ENCODE peak calls at places on chromosomes 6 and 20, in four cellular contexts. A is WTC11, N is SK-N-SH, J is K562. H is an unnamed sample.

GRCh38 chr6:70371454-70372105 is 41.7 kb upstream of the FAM135A start:
- DNase-seq in J (peak), N (peak), A (no peak), H (no peak)

GRCh38 chr6:96202571-96202970 is 186.8 kb downstream of the FUT9 start:
- DNase-seq in A (no peak), J (no peak), N (no peak), H (no peak)

GRCh38 chr6:154509421-154510143 is 903 bp downstream of the CNKSR3 start:
- DNase-seq in A (peak), J (peak), N (peak), H (no peak)

GRCh38 chr6:52284131-52284459 is 447 bp downstream of the MCM3 start:
- DNase-seq in A (peak), J (peak), N (peak), H (no peak)

GRCh38 chr6:34132082-34132357 is 13.9 kb downstream of the GRM4 start:
- DNase-seq in J (no peak), N (no peak), A (no peak), H (no peak)

GRCh38 chr6:114258376-114258775 is 84.4 kb downstream of the HS3ST5 start:
- DNase-seq in J (no peak), N (no peak), A (no peak), H (no peak)

GRCh38 chr6:27293436-27294152 is 18.5 kb downstream of the POM121L2 start:
- DNase-seq in J (peak), N (no peak), A (peak), H (no peak)

GRCh38 chr6:105041880-105042279 is 85.0 kb downstream of the LIN28B start:
- DNase-seq in J (no peak), A (no peak), N (no peak), H (no peak)

GRCh38 chr6:32133786-32134185 is 3.7 kb upstream of the FKBPL start:
- DNase-seq in J (no peak), N (no peak), A (no peak), H (no peak)

GRCh38 chr6:150142657-150143501 is at the start of gene PPP1R14C:
- DNase-seq in N (peak), J (peak), A (peak), H (no peak)

GRCh38 chr6:163643866-163644265 is 229.3 kb downstream of the QKI start:
- DNase-seq in J (no peak), A (no peak), N (no peak), H (no peak)

GRCh38 chr6:132053523-132053922 is 102.4 kb upstream of the CCN2 start:
- DNase-seq in A (no peak), N (no peak), J (no peak), H (no peak)

GRCh38 chr6:74137910-74138309 is 441.9 kb downstream of the CD109 start:
- DNase-seq in J (no peak), A (no peak), N (no peak), H (no peak)

GRCh38 chr6:163496205-163496604 is 81.7 kb downstream of the QKI start:
- DNase-seq in N (no peak), J (no peak), A (no peak), H (no peak)

GRCh38 chr6:127164555-127164954 is 46.1 kb downstream of the RSPO3 start:
- DNase-seq in N (no peak), J (no peak), A (no peak), H (no peak)

GRCh38 chr6:26457407-26457795 is 354 bp upstream of the BTN2A1 start:
- DNase-seq in N (peak), J (no peak), A (peak), H (no peak)

GRCh38 chr6:35368038-35368887 is 25.9 kb downstream of the PPARD start:
- DNase-seq in A (no peak), J (peak), N (no peak), H (no peak)

GRCh38 chr6:93721386-93722048 is 302.2 kb upstream of the EPHA7 start:
- DNase-seq in N (no peak), A (peak), J (peak), H (no peak)

GRCh38 chr20:42494290-42494689 is 695.4 kb downstream of the PTPRT start:
- DNase-seq in N (no peak), A (no peak), J (no peak), H (no peak)

GRCh38 chr6:44925100-44925739 is 402.9 kb upstream of the RUNX2 start:
- DNase-seq in J (peak), A (no peak), N (peak), H (peak)

GRCh38 chr20:37669062-37669772 is 24.6 kb upstream of the CTNNBL1 start:
- DNase-seq in N (no peak), J (no peak), A (no peak), H (no peak)

GRCh38 chr6:170284126-170284773 is 6.6 kb downstream of the DLL1 start:
- DNase-seq in J (no peak), N (no peak), A (no peak), H (no peak)
- TF ChIP-seq USF1 in J (no peak), N (no peak), A (no peak), H (no peak)

GRCh38 chr6:110563711-110564110 is 87.3 kb upstream of the SLC22A16 start:
- DNase-seq in N (no peak), J (no peak), A (no peak), H (no peak)

GRCh38 chr6:110564703-110565421 is 88.4 kb upstream of the SLC22A16 start:
- DNase-seq in N (no peak), A (no peak), J (no peak), H (no peak)

GRCh38 chr6:110567957-110568696 is 91.7 kb upstream of the SLC22A16 start:
- DNase-seq in N (no peak), J (no peak), A (no peak), H (no peak)

GRCh38 chr6:110562316-110562915 is 86.0 kb upstream of the SLC22A16 start:
- DNase-seq in N (no peak), J (no peak), A (no peak), H (no peak)

DNA sequence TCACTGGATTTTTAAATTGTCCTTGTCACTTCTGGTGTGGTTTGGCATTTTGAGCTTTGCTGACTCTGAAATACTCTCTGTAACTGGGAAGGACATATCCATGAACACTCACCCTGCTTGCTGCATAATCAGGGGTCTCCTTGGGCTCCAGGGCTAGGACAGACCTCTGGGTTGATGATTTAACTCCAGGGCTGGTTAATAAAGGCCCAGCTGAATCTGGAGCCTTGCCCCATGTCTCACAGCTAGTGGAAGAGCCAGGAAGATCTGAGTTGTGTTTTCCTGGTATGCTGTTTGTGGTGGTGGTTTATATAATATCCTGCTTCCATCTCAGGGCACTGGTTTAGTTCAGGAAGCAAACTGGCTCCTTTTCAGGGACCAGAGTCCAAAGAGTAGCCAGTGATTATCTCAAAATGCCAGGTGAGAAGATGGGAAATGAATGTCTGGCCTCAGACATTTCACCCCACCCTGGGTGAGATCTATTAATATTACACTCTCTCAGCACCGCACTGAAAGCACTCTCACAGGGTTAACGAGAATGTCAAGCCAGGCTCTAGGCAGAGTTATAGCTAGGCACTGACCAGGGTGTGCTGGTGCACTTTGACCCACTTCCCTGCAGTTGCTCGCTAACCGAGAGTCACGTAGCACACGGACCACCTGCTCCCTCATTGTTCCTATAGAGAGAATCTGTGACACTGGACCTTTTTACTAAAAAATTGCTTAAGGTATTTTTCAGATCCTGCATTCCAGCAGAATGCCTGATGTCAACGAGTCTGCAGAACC is 90.1 kb upstream of the SLC22A16 start:
- DNase-seq in A (no peak), N (no peak), J (no peak), H (no peak)
- TF ChIP-seq USF1 in A (no peak), N (no peak), J (no peak), H (no peak)

DNA sequence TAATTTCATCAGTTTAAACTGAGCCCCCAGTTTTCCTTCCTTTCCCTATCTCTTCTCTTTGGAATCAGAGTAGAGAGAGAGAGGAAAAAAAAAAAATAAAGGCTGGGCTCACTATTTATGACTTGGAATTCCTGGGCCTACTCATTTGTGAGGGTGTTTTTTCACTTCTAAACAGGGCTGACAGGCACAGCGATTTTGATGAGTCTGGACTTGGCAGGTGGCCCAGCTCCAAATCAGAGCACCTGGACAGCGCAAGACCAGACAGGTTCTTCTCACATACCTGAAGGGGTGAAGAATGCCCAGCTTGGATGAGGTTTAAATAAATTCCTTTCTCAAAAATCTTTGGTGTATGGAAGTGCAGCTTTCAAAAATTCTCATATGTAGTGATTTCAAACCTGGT is 122.2 kb downstream of the KIF13A start:
- DNase-seq in A (no peak), N (no peak), J (no peak), H (no peak)
- TF ChIP-seq USF1 in A (no peak), N (no peak), J (no peak), H (no peak)

GRCh38 chr20:44921447-44921846 is 11.6 kb downstream of the PABPC1L start:
- DNase-seq in A (no peak), N (no peak), J (no peak), H (no peak)
- TF ChIP-seq USF1 in A (no peak), N (no peak), J (no peak), H (no peak)

GRCh38 chr20:48667889-48668413 is 159.8 kb downstream of the PREX1 start:
- DNase-seq in A (no peak), N (no peak), J (no peak), H (no peak)

GRCh38 chr20:48668451-48668946 is 159.3 kb downstream of the PREX1 start:
- DNase-seq in N (peak), J (no peak), A (no peak), H (no peak)

GRCh38 chr20:48671141-48671540 is 156.7 kb downstream of the PREX1 start:
- DNase-seq in A (no peak), N (no peak), J (no peak), H (no peak)

GRCh38 chr20:48672324-48672723 is 155.5 kb downstream of the PREX1 start:
- DNase-seq in N (no peak), A (no peak), J (no peak), H (no peak)

DNA sequence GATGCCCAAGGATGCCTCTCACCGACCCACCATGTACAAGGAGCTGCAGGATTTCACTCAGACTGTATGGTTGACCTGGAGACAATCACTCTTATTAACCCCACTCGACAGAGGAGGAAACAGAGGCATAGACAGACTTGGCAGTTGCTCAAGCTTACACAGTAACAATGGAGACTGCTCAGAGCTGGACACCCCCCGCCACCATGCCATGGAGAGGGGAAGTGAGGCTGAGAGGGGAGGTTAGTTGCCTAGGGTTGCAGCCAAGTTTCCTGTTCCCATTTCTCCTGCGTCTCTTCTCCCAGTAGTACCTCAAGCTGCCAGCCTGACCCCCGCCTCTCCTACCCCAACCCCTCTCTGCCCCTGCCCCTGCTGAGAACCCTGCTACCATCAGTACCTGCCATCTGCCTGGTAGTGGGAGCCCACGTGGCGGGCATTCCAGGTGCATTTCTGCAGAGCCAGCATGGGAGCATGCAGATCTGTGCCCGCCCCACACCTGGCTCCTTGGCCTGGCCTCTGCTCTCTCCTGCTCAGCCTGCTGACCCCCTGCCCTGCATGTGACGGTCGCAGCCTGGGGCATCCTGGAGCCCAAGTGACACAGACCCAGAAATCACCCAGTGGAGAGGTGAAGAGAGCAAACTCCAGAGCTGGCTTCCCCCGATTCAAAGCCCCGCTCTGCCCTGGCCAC is 157.7 kb downstream of the PREX1 start:
- DNase-seq in J (no peak), N (no peak), A (no peak), H (no peak)
- TF ChIP-seq USF1 in J (no peak), N (no peak), A (no peak), H (no peak)

GRCh38 chr6:41470341-41471063 is 75.7 kb upstream of the FOXP4 start:
- DNase-seq in A (peak), J (no peak), N (no peak), H (no peak)
- TF ChIP-seq USF1 in A (no peak), J (no peak), N (no peak), H (no peak)

GRCh38 chr6:159170333-159170672 is 1.1 kb downstream of the FNDC1 start:
- DNase-seq in A (no peak), N (no peak), J (no peak), H (no peak)

GRCh38 chr6:159170999-159171712 is 2.0 kb downstream of the FNDC1 start:
- DNase-seq in J (no peak), A (no peak), N (no peak), H (no peak)

GRCh38 chr6:159168536-159169192 is 536 bp upstream of the FNDC1 start:
- DNase-seq in A (peak), N (peak), J (peak), H (no peak)

GRCh38 chr6:159169193-159169555 is at the start of gene FNDC1:
- DNase-seq in A (peak), J (peak), N (peak), H (no peak)

DNA sequence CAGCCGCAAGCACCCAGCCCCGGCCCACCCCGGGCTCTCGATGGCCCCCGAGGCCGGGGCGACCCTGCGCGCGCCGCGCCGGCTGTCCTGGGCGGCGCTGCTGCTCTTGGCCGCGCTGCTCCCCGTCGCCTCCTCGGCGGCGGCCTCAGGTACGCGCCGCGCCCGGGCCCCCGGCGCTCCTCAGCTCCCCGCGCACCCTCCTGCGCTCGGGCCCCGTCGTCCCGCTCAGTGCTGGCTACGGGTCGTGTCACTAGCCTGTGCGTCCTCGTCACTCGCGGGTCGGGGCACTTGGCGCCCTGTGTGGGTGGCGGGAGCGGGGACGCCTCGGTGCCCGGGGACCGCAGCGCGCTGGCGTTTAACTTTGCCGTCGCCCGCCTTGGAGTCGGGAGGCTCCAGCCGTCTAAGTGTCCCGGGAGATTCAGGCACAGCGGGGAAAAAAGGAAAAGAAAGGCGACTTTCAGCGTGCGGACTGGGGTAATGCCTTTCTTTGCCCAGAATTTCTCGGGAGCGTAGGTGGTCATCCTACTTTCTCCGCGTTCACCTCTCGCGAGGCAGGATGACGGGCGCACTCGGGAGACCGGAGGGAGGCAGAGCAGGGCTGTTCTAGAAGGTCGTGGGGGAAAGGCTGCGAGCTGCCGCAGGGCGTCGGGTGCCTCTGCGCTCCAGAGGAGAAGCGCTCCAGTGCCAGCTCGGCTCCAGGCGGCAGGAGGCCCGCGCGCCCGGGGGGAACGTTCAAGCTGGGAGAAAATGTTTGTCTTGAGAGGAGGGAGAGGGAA is 545 bp downstream of the FNDC1 start:
- DNase-seq in N (peak), A (peak), J (no peak), H (no peak)
- TF ChIP-seq USF1 in N (no peak), A (no peak), J (no peak), H (no peak)

GRCh38 chr20:51327251-51327841 is 215.2 kb downstream of the NFATC2 start:
- DNase-seq in A (no peak), J (no peak), N (no peak), H (no peak)
- TF ChIP-seq USF1 in A (no peak), J (no peak), N (no peak), H (no peak)

DNA sequence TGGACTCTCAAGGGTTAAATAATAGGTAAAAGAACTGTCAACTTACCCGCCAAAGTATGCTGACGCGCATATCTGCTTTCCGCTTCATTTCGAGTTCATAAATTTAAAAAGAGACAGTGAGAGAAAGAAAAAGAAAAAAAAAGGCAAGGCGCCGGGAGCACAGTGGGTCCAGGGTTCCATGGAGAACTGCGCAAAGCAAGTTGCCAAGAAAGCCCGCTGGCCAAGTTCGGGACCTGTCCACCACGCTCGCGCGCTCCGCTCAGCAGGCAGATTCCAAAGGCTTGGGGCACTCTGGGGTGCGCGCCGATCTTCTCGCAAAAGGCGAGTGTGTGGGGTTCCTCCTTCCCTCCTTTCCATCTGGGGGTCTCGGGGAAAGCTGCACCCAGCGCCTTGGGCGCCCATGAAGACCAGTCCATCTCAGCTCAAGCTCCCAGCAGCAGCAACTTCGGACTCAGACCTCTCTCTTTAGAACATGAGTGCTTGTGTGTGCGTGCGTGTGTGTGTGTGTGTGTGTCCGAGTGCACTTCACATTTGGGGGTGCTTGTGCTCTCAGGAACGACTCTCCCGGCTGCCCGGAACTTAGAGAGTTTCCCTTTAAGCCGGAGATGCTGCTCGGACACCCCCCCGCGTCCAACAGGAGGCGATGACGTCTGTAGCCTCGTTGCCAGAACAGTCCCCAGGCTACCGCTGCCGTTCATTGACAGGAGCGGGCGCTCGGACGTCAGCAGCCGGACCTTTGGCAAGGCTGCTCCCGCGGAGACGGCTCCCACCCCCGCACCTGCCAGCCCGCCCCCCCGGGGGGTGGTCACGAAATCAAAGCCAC is 180.0 kb downstream of the TBXT start:
- DNase-seq in A (peak), J (peak), N (peak), H (no peak)
- TF ChIP-seq USF1 in A (no peak), J (no peak), N (no peak), H (no peak)

DNA sequence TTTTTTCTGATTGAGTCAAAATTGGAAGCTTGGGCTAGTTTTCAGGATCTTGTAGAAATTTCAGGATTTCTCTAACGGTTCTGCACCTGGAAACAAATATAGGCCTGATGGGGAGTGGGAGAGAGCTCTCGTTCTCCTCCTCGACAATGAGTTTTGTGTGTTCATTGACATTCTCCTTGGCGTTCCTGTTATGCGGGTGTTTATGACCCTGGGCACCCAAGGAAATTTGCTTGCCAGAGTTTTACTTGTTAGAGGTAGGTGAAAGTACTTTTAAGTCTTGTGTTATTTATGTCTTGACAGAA is 2.2 kb downstream of the ASXL1 start:
- DNase-seq in J (peak), A (no peak), N (no peak), H (no peak)
- TF ChIP-seq USF1 in J (no peak), A (no peak), N (no peak), H (no peak)